ENCODE peak calls at places on chromosomes 4 and X, in nine cellular contexts. K, V, E, Z, L, G, J, T and A are unnamed samples.

GRCh38 chr4:6331468-6331867 is 61.8 kb downstream of the WFS1 start:
- DNase-seq in Z (no peak), L (no peak), V (no peak), J (no peak), E (no peak), G (no peak), T (no peak), K (no peak), A (no peak)

GRCh38 chr4:44149242-44149641 is 299.4 kb downstream of the KCTD8 start:
- DNase-seq in V (no peak), L (no peak), Z (no peak), G (no peak), K (no peak), J (no peak), E (no peak), T (no peak), A (no peak)

GRCh38 chrX:77639820-77640219 is 146.2 kb downstream of the ATRX start:
- DNase-seq in J (no peak), L (no peak), Z (no peak), V (no peak), T (no peak), G (no peak), K (no peak), E (no peak), A (no peak)

GRCh38 chr4:108492816-108493595 is 127.4 kb upstream of the RPL34 start:
- DNase-seq in L (no peak), E (no peak), Z (peak; percentile 13), K (no peak), V (peak; percentile 26), J (no peak), T (peak; percentile 10), G (no peak), A (no peak)

GRCh38 chrX:69298466-69299140 is 133.3 kb upstream of the PJA1 start:
- DNase-seq in Z (peak; percentile 3), G (no peak), V (peak; percentile 16), L (peak; percentile 26), T (no peak), J (no peak), E (no peak), K (no peak), A (no peak)

GRCh38 chr4:155066871-155067270 is 141.6 kb upstream of the NPY2R start:
- DNase-seq in L (no peak), T (no peak), J (no peak), V (no peak), G (no peak), K (no peak), Z (no peak), E (no peak), A (no peak)

GRCh38 chrX:131830400-131831184 is 192.5 kb upstream of the STK26 start:
- DNase-seq in K (no peak), J (peak; percentile 83), E (peak; percentile 49), G (peak; percentile 73), V (peak; percentile 88), T (peak; percentile 83), Z (peak; percentile 88), L (peak; percentile 63), A (peak; percentile 47)

GRCh38 chr4:36476135-36476534 is 194.7 kb downstream of the DTHD1 start:
- DNase-seq in V (no peak), T (no peak), G (no peak), E (no peak), K (no peak), Z (no peak), J (no peak), L (no peak), A (no peak)

GRCh38 chrX:24231169-24231568 is 81.6 kb downstream of the ZFX start:
- DNase-seq in T (peak; percentile 83), J (no peak), E (peak; percentile 3), G (peak; percentile 40), Z (peak; percentile 87), K (no peak), V (peak; percentile 84), L (peak; percentile 75), A (peak; percentile 50)

GRCh38 chr4:160831165-160831922 is 1332.5 kb downstream of the FSTL5 start:
- DNase-seq in G (no peak), T (no peak), L (no peak), V (no peak), E (no peak), Z (no peak), K (no peak), J (no peak), A (no peak)

GRCh38 chrX:146224442-146224841 is 406.8 kb downstream of the SLITRK2 start:
- DNase-seq in K (no peak), J (no peak), V (no peak), E (no peak), L (no peak), G (no peak), T (no peak), Z (no peak), A (no peak)

GRCh38 chrX:129545408-129545807 is 5.3 kb downstream of the OCRL start:
- DNase-seq in T (no peak), G (no peak), J (no peak), V (no peak), K (no peak), L (no peak), E (no peak), Z (no peak), A (no peak)

GRCh38 chr4:8330821-8331566 is 61.4 kb downstream of the HTRA3 start:
- DNase-seq in T (no peak), V (no peak), G (no peak), K (peak; percentile 9), Z (peak; percentile 55), E (no peak), J (peak; percentile 72), L (no peak), A (no peak)

GRCh38 chrX:102950908-102951866 is 14.1 kb downstream of the RAB40AL start:
- DNase-seq in J (no peak), G (no peak), Z (peak; percentile 52), K (peak; percentile 51), L (no peak), V (peak; percentile 51), E (peak; percentile 19), T (peak; percentile 54), A (no peak)

GRCh38 chr4:122911588-122911987 is 10.8 kb downstream of the NUDT6 start:
- DNase-seq in K (no peak), T (no peak), L (no peak), G (no peak), Z (no peak), E (no peak), J (no peak), V (no peak), A (no peak)

GRCh38 chr4:80446664-80447063 is 111.1 kb downstream of the CFAP299 start:
- DNase-seq in E (no peak), V (peak; percentile 57), Z (peak; percentile 22), J (no peak), T (no peak), K (no peak), G (no peak), L (no peak), A (no peak)

GRCh38 chrX:107450823-107451509 is 1.5 kb downstream of the FRMPD3 start:
- DNase-seq in T (no peak), V (no peak), L (no peak), Z (no peak), G (no peak), E (no peak), K (no peak), J (no peak), A (no peak)

GRCh38 chrX:7552758-7553157 is 290.2 kb upstream of the VCX start:
- DNase-seq in V (no peak), Z (peak; percentile 0), J (no peak), L (no peak), G (no peak), E (no peak), K (no peak), T (no peak), A (no peak)

GRCh38 chr4:189840356-189840755 is 100.3 kb upstream of the FRG1 start:
- DNase-seq in Z (no peak), E (no peak), G (no peak), L (no peak), V (no peak), J (no peak), K (no peak), T (no peak), A (no peak)

GRCh38 chrX:124634363-124634762 is 288.0 kb downstream of the SH2D1A start:
- DNase-seq in J (no peak), K (no peak), L (no peak), V (no peak), G (no peak), E (no peak), T (no peak), Z (no peak), A (no peak)

GRCh38 chr4:173181769-173182374 is 13.3 kb downstream of the GALNT7 start:
- DNase-seq in J (no peak), G (no peak), E (peak; percentile 48), Z (peak; percentile 81), L (peak; percentile 57), V (peak; percentile 68), T (peak; percentile 86), K (no peak), A (no peak)

GRCh38 chr4:71941001-71941400 is 90.8 kb upstream of the NPFFR2 start:
- DNase-seq in J (no peak), V (peak; percentile 9), E (peak; percentile 8), T (no peak), K (no peak), Z (peak; percentile 43), L (no peak), G (no peak), A (no peak)

GRCh38 chr4:26576171-26576829 is 7.6 kb upstream of the TBC1D19 start:
- DNase-seq in E (no peak), J (no peak), K (no peak), T (peak; percentile 63), G (no peak), L (peak; percentile 53), V (peak; percentile 80), Z (peak; percentile 79), A (no peak)

GRCh38 chrX:18639280-18639679 is 32.6 kb downstream of the RS1 start:
- DNase-seq in E (no peak), G (no peak), L (no peak), T (no peak), K (no peak), J (no peak), Z (no peak), V (no peak), A (no peak)

GRCh38 chr4:184102488-184102887 is 115.2 kb downstream of the ENPP6 start:
- DNase-seq in V (no peak), T (no peak), G (no peak), L (no peak), J (no peak), K (no peak), Z (no peak), E (no peak), A (no peak)